ENCODE peak calls at places on chromosomes 13 and 19, in six cellular contexts. One of them, this sample, is unnamed.

GRCh38 chr13:92716749-92717148 is 509.9 kb upstream of the GPC6 start:
- DNase-seq in pancreas: no peak
- DNase-seq in uterus: no peak
- DNase-seq in GM20000: no peak
- DNase-seq in AG04450: no peak
- DNase-seq in fibroblast of the aortic adventitia: peak
- DNase-seq in this sample: peak

GRCh38 chr13:114213980-114214379 is 20.7 kb upstream of the CDC16 start:
- DNase-seq in GM20000: no peak
- DNase-seq in uterus: no peak
- DNase-seq in fibroblast of the aortic adventitia: no peak
- DNase-seq in AG04450: no peak
- DNase-seq in pancreas: no peak
- DNase-seq in this sample: no peak

GRCh38 chr19:50417138-50417849 is 1.4 kb upstream of the SPIB start:
- DNase-seq in AG04450: no peak
- DNase-seq in pancreas: peak
- DNase-seq in uterus: no peak
- DNase-seq in GM20000: no peak
- DNase-seq in fibroblast of the aortic adventitia: no peak
- DNase-seq in this sample: no peak

GRCh38 chr13:51767100-51767499 is 36.9 kb downstream of the DHRS12 start:
- DNase-seq in uterus: no peak
- DNase-seq in GM20000: no peak
- DNase-seq in fibroblast of the aortic adventitia: no peak
- DNase-seq in pancreas: no peak
- DNase-seq in AG04450: no peak
- DNase-seq in this sample: no peak

GRCh38 chr13:19601749-19602725 is 31.4 kb upstream of the MPHOSPH8 start:
- DNase-seq in uterus: no peak
- DNase-seq in GM20000: peak
- DNase-seq in pancreas: peak
- DNase-seq in AG04450: no peak
- DNase-seq in fibroblast of the aortic adventitia: peak
- DNase-seq in this sample: peak

GRCh38 chr13:40375522-40376171 is 290.8 kb downstream of the FOXO1 start:
- DNase-seq in fibroblast of the aortic adventitia: peak
- DNase-seq in AG04450: no peak
- DNase-seq in pancreas: no peak
- DNase-seq in GM20000: no peak
- DNase-seq in uterus: no peak
- DNase-seq in this sample: peak

GRCh38 chr19:6947745-6948144 is 60.4 kb downstream of the ADGRE1 start:
- DNase-seq in pancreas: no peak
- DNase-seq in fibroblast of the aortic adventitia: peak
- DNase-seq in AG04450: no peak
- DNase-seq in GM20000: peak
- DNase-seq in uterus: no peak
- DNase-seq in this sample: peak

GRCh38 chr13:99468971-99469545 is 32.2 kb upstream of the TM9SF2 start:
- DNase-seq in uterus: no peak
- DNase-seq in GM20000: no peak
- DNase-seq in pancreas: no peak
- DNase-seq in AG04450: no peak
- DNase-seq in fibroblast of the aortic adventitia: no peak
- DNase-seq in this sample: peak

GRCh38 chr13:98432638-98433037 is 144.3 kb downstream of the STK24 start:
- DNase-seq in uterus: no peak
- DNase-seq in AG04450: no peak
- DNase-seq in fibroblast of the aortic adventitia: no peak
- DNase-seq in GM20000: no peak
- DNase-seq in pancreas: no peak
- DNase-seq in this sample: no peak

GRCh38 chr13:36787181-36787580 is 31.8 kb upstream of the RFXAP start:
- DNase-seq in AG04450: no peak
- DNase-seq in GM20000: no peak
- DNase-seq in pancreas: no peak
- DNase-seq in fibroblast of the aortic adventitia: no peak
- DNase-seq in uterus: no peak
- DNase-seq in this sample: no peak

GRCh38 chr13:112756967-112757758 is 67.3 kb downstream of the ATP11A start:
- DNase-seq in GM20000: no peak
- DNase-seq in pancreas: no peak
- DNase-seq in AG04450: no peak
- DNase-seq in fibroblast of the aortic adventitia: no peak
- DNase-seq in uterus: no peak
- DNase-seq in this sample: no peak

GRCh38 chr19:7658219-7658686 is 10.6 kb upstream of the RETN start:
- DNase-seq in GM20000: peak
- DNase-seq in fibroblast of the aortic adventitia: no peak
- DNase-seq in AG04450: no peak
- DNase-seq in uterus: no peak
- DNase-seq in pancreas: no peak
- DNase-seq in this sample: no peak

GRCh38 chr19:16366433-16367268 is 42.0 kb downstream of the KLF2 start:
- DNase-seq in uterus: no peak
- DNase-seq in fibroblast of the aortic adventitia: no peak
- DNase-seq in GM20000: peak
- DNase-seq in pancreas: no peak
- DNase-seq in AG04450: no peak
- DNase-seq in this sample: no peak

GRCh38 chr13:89490661-89491060 is 1819.5 kb downstream of the SLITRK5 start:
- DNase-seq in pancreas: no peak
- DNase-seq in fibroblast of the aortic adventitia: no peak
- DNase-seq in uterus: no peak
- DNase-seq in GM20000: no peak
- DNase-seq in AG04450: no peak
- DNase-seq in this sample: no peak

GRCh38 chr13:102011539-102011938 is 390.3 kb downstream of the FGF14 start:
- DNase-seq in pancreas: no peak
- DNase-seq in uterus: no peak
- DNase-seq in fibroblast of the aortic adventitia: no peak
- DNase-seq in GM20000: no peak
- DNase-seq in AG04450: no peak
- DNase-seq in this sample: no peak

GRCh38 chr19:37899453-37899852 is 6.9 kb downstream of the WDR87 start:
- DNase-seq in AG04450: no peak
- DNase-seq in fibroblast of the aortic adventitia: no peak
- DNase-seq in uterus: no peak
- DNase-seq in pancreas: no peak
- DNase-seq in GM20000: no peak
- DNase-seq in this sample: no peak

GRCh38 chr13:28147489-28147888 is 9.1 kb downstream of the PAN3 start:
- DNase-seq in AG04450: no peak
- DNase-seq in uterus: no peak
- DNase-seq in GM20000: no peak
- DNase-seq in pancreas: no peak
- DNase-seq in fibroblast of the aortic adventitia: no peak
- DNase-seq in this sample: peak

GRCh38 chr19:38838208-38838985 is 6.8 kb upstream of the ECH1 start:
- DNase-seq in fibroblast of the aortic adventitia: no peak
- DNase-seq in AG04450: no peak
- DNase-seq in uterus: no peak
- DNase-seq in pancreas: peak
- DNase-seq in GM20000: no peak
- DNase-seq in this sample: no peak

GRCh38 chr19:58385313-58386165 is 1.5 kb upstream of the RPS5 start:
- DNase-seq in uterus: no peak
- DNase-seq in fibroblast of the aortic adventitia: no peak
- DNase-seq in GM20000: no peak
- DNase-seq in AG04450: no peak
- DNase-seq in pancreas: no peak
- DNase-seq in this sample: no peak

GRCh38 chr13:105982219-105982618 is 553.2 kb downstream of the EFNB2 start:
- DNase-seq in pancreas: no peak
- DNase-seq in GM20000: no peak
- DNase-seq in fibroblast of the aortic adventitia: no peak
- DNase-seq in AG04450: no peak
- DNase-seq in uterus: no peak
- DNase-seq in this sample: no peak

GRCh38 chr19:21084343-21084742 is 2.3 kb downstream of the ZNF714 start:
- DNase-seq in GM20000: no peak
- DNase-seq in pancreas: no peak
- DNase-seq in fibroblast of the aortic adventitia: peak
- DNase-seq in uterus: no peak
- DNase-seq in AG04450: peak
- DNase-seq in this sample: peak

GRCh38 chr13:106626473-106626872 is 58.5 kb upstream of the ARGLU1 start:
- DNase-seq in AG04450: no peak
- DNase-seq in fibroblast of the aortic adventitia: no peak
- DNase-seq in GM20000: no peak
- DNase-seq in uterus: no peak
- DNase-seq in pancreas: no peak
- DNase-seq in this sample: no peak

GRCh38 chr19:10830941-10831779 is 4.9 kb downstream of the TMED1 start:
- DNase-seq in uterus: no peak
- DNase-seq in GM20000: no peak
- DNase-seq in pancreas: no peak
- DNase-seq in AG04450: no peak
- DNase-seq in fibroblast of the aortic adventitia: no peak
- DNase-seq in this sample: no peak

GRCh38 chr19:10829967-10830366 is 6.0 kb downstream of the TMED1 start:
- DNase-seq in GM20000: no peak
- DNase-seq in uterus: no peak
- DNase-seq in pancreas: no peak
- DNase-seq in AG04450: no peak
- DNase-seq in fibroblast of the aortic adventitia: no peak
- DNase-seq in this sample: no peak

GRCh38 chr19:10830370-10830769 is 5.6 kb downstream of the TMED1 start:
- DNase-seq in AG04450: no peak
- DNase-seq in GM20000: no peak
- DNase-seq in pancreas: no peak
- DNase-seq in fibroblast of the aortic adventitia: no peak
- DNase-seq in uterus: no peak
- DNase-seq in this sample: no peak

GRCh38 chr19:10826846-10827245 is 9.2 kb downstream of the TMED1 start:
- DNase-seq in pancreas: no peak
- DNase-seq in fibroblast of the aortic adventitia: no peak
- DNase-seq in GM20000: no peak
- DNase-seq in AG04450: no peak
- DNase-seq in uterus: no peak
- DNase-seq in this sample: no peak

GRCh38 chr19:10828981-10829821 is 6.8 kb downstream of the TMED1 start:
- DNase-seq in GM20000: no peak
- DNase-seq in fibroblast of the aortic adventitia: no peak
- DNase-seq in uterus: no peak
- DNase-seq in pancreas: no peak
- DNase-seq in AG04450: no peak
- DNase-seq in this sample: no peak
- TF ChIP-seq CTCF in GM20000: no peak
- TF ChIP-seq CTCF in fibroblast of the aortic adventitia: peak
- TF ChIP-seq CTCF in uterus: no peak
- TF ChIP-seq CTCF in pancreas: no peak
- TF ChIP-seq CTCF in AG04450: peak
- TF ChIP-seq CTCF in this sample: peak

GRCh38 chr19:51595190-51595589 is 24.1 kb downstream of the ZNF175 start:
- DNase-seq in uterus: no peak
- DNase-seq in GM20000: no peak
- DNase-seq in AG04450: no peak
- DNase-seq in fibroblast of the aortic adventitia: no peak
- DNase-seq in pancreas: no peak
- DNase-seq in this sample: no peak

GRCh38 chr19:51593138-51593890 is 22.2 kb downstream of the ZNF175 start:
- DNase-seq in uterus: no peak
- DNase-seq in AG04450: no peak
- DNase-seq in fibroblast of the aortic adventitia: no peak
- DNase-seq in pancreas: no peak
- DNase-seq in GM20000: no peak
- DNase-seq in this sample: no peak

GRCh38 chr19:51595776-51596175 is 24.7 kb downstream of the ZNF175 start:
- DNase-seq in GM20000: no peak
- DNase-seq in fibroblast of the aortic adventitia: no peak
- DNase-seq in AG04450: no peak
- DNase-seq in pancreas: no peak
- DNase-seq in uterus: no peak
- DNase-seq in this sample: no peak

GRCh38 chr19:51594774-51595109 is 23.7 kb downstream of the ZNF175 start:
- DNase-seq in uterus: no peak
- DNase-seq in AG04450: no peak
- DNase-seq in GM20000: no peak
- DNase-seq in fibroblast of the aortic adventitia: no peak
- DNase-seq in pancreas: no peak
- DNase-seq in this sample: no peak

GRCh38 chr19:51593969-51594773 is 23.1 kb downstream of the ZNF175 start:
- DNase-seq in GM20000: peak
- DNase-seq in pancreas: peak
- DNase-seq in uterus: peak
- DNase-seq in AG04450: peak
- DNase-seq in fibroblast of the aortic adventitia: peak
- DNase-seq in this sample: peak
- TF ChIP-seq CTCF in GM20000: no peak
- TF ChIP-seq CTCF in pancreas: no peak
- TF ChIP-seq CTCF in uterus: no peak
- TF ChIP-seq CTCF in AG04450: no peak
- TF ChIP-seq CTCF in fibroblast of the aortic adventitia: no peak
- TF ChIP-seq CTCF in this sample: no peak

DNA sequence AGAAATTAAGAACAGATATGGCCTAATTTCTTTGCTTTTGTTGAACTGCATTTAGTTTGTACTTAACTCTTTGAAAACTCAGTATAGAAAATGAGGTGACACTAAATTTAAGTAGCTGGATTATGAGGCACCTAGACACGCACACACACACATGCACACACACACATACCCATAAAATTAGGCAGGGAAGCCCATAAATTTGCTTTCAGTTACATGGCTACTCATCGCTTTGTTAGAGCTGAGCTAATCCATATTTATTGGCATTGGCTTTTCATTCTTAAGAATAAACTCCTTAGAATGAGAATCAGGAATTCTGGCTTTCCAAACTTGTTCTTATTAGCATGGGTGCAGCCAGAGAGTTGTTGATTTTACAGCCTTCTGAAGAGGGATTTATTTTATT is 61.7 kb upstream of the MBNL2 start:
- DNase-seq in fibroblast of the aortic adventitia: no peak
- DNase-seq in uterus: no peak
- DNase-seq in GM20000: no peak
- DNase-seq in AG04450: no peak
- DNase-seq in pancreas: no peak
- DNase-seq in this sample: no peak
- TF ChIP-seq CTCF in fibroblast of the aortic adventitia: no peak
- TF ChIP-seq CTCF in uterus: no peak
- TF ChIP-seq CTCF in GM20000: no peak
- TF ChIP-seq CTCF in AG04450: no peak
- TF ChIP-seq CTCF in pancreas: no peak
- TF ChIP-seq CTCF in this sample: no peak

GRCh38 chr19:8986296-8986695 is 23.9 kb downstream of the MUC16 start:
- DNase-seq in uterus: no peak
- DNase-seq in fibroblast of the aortic adventitia: no peak
- DNase-seq in AG04450: no peak
- DNase-seq in pancreas: no peak
- DNase-seq in GM20000: no peak
- DNase-seq in this sample: no peak

DNA sequence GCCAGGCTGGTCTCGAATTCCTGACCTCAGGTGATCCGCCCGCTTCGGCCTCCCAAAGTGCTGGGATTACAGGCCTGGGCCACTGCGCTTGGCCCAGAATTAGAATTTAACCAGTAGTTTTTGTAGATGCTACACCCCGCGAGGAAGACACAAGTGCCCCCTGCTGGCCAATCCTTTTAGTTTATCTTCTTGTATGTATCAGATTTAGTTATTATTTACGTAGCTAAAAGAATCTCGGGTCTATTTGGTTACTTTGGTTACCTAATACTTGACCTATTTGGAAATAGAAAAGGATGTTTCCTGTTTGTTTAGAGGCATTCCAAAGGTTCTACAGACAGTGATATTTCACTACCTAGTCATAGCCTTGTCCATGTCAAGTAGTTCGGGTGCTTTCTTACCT is 22.0 kb downstream of the MUC16 start:
- DNase-seq in fibroblast of the aortic adventitia: no peak
- DNase-seq in AG04450: no peak
- DNase-seq in uterus: no peak
- DNase-seq in GM20000: no peak
- DNase-seq in pancreas: no peak
- DNase-seq in this sample: peak
- TF ChIP-seq CTCF in fibroblast of the aortic adventitia: no peak
- TF ChIP-seq CTCF in AG04450: no peak
- TF ChIP-seq CTCF in uterus: no peak
- TF ChIP-seq CTCF in GM20000: no peak
- TF ChIP-seq CTCF in pancreas: no peak
- TF ChIP-seq CTCF in this sample: no peak

This sample was measured in foreskin fibroblast.